ENCODE peak calls at places on chromosome 3, in five cellular contexts. J is AG04450; Q is activated CD8-positive, alpha-beta T cell treated with anti-CD3 and anti-CD28 coated beads for 36 hours; I is body of pancreas; D is uterus. F is an unnamed sample.
A peak's percentile ranks its signal among the peaks of the same experiment; 100 is the strongest.

GRCh38 chr3:29283297-29283681 is 2.4 kb downstream of the RBMS3 start:
- DNase-seq in Q (no peak), D (no peak), J (no peak), I (no peak), F (no peak)

GRCh38 chr3:46930945-46931403 is 45.6 kb downstream of the CCDC12 start:
- DNase-seq in I (peak; percentile 62), Q (no peak), J (no peak), D (no peak), F (peak; percentile 52)

GRCh38 chr3:132788299-132788698 is 66.1 kb upstream of the NPHP3 start:
- DNase-seq in J (peak; percentile 21), D (peak; percentile 20), I (peak; percentile 13), Q (no peak), F (no peak)

GRCh38 chr3:124257332-124257864 is 265.5 kb upstream of the ROPN1 start:
- DNase-seq in D (no peak), Q (no peak), I (no peak), J (no peak), F (no peak)

GRCh38 chr3:8759038-8759755 is 10.2 kb downstream of the OXTR start:
- DNase-seq in J (no peak), I (no peak), D (no peak), Q (no peak), F (no peak)

GRCh38 chr3:12049675-12050074 is 45.5 kb downstream of the SYN2 start:
- DNase-seq in J (no peak), Q (no peak), D (no peak), I (no peak), F (no peak)

GRCh38 chr3:122940628-122941086 is 86.9 kb downstream of the SEMA5B start:
- DNase-seq in D (peak; percentile 86), J (no peak), I (no peak), Q (no peak), F (no peak)

GRCh38 chr3:169379496-169380121 is 283.9 kb downstream of the MECOM start:
- DNase-seq in I (no peak), Q (no peak), J (no peak), D (no peak), F (no peak)

GRCh38 chr3:122754867-122755835 is 38.5 kb downstream of the HSPBAP1 start:
- DNase-seq in J (no peak), I (no peak), D (no peak), Q (peak; percentile 11), F (peak; percentile 32)

GRCh38 chr3:38730281-38730680 is 80.8 kb upstream of the SCN5A start:
- DNase-seq in D (no peak), I (no peak), J (peak; percentile 48), Q (no peak), F (no peak)

GRCh38 chr3:124316034-124316287 is 324.0 kb upstream of the ROPN1 start:
- DNase-seq in J (no peak), D (no peak), Q (no peak), I (no peak), F (no peak)

GRCh38 chr3:184466413-184466960 is 86.6 kb downstream of the CHRD start:
- DNase-seq in D (no peak), Q (peak; percentile 5), J (no peak), I (peak; percentile 32), F (no peak)

GRCh38 chr3:160006282-160007163 is 17.9 kb downstream of the IL12A start:
- DNase-seq in Q (peak; percentile 48), J (peak; percentile 61), I (peak; percentile 44), D (peak; percentile 31), F (peak; percentile 74)

GRCh38 chr3:113607219-113607596 is 74.9 kb downstream of the SIDT1 start:
- DNase-seq in J (no peak), Q (peak; percentile 17), D (no peak), I (no peak), F (no peak)

GRCh38 chr3:69948246-69948862 is 51.2 kb upstream of the SAMMSON start:
- DNase-seq in Q (no peak), I (no peak), J (peak; percentile 38), D (no peak), F (peak; percentile 11)

GRCh38 chr3:129123314-129124060 is 1.9 kb upstream of the RAB43 start:
- DNase-seq in J (no peak), Q (no peak), D (no peak), I (peak; percentile 25), F (peak; percentile 65)

GRCh38 chr3:153625506-153625905 is 463.5 kb downstream of the RAP2B start:
- DNase-seq in I (no peak), D (no peak), Q (no peak), J (no peak), F (no peak)

GRCh38 chr3:134605506-134605905 is 45.3 kb downstream of the KY start:
- DNase-seq in I (no peak), Q (no peak), D (no peak), J (no peak), F (no peak)

GRCh38 chr3:52820741-52821140 is 9.7 kb downstream of the ITIH4 start:
- DNase-seq in D (no peak), J (no peak), Q (peak; percentile 39), I (no peak), F (peak; percentile 49)

GRCh38 chr3:191269289-191270085 is 59.7 kb upstream of the CCDC50 start:
- DNase-seq in J (peak; percentile 24), Q (no peak), D (no peak), I (no peak), F (no peak)

GRCh38 chr3:111801697-111802655 is 57.1 kb upstream of the PHLDB2 start:
- DNase-seq in D (no peak), Q (no peak), J (peak; percentile 21), I (no peak), F (no peak)

GRCh38 chr3:144189044-144189443 is 217.4 kb downstream of the DIPK2A start:
- DNase-seq in Q (no peak), I (no peak), D (no peak), J (no peak), F (no peak)

GRCh38 chr3:141334627-141335250 is 33.6 kb upstream of the ZBTB38 start:
- DNase-seq in I (no peak), D (no peak), Q (no peak), J (no peak), F (no peak)

GRCh38 chr3:132417695-132418520 is 606 bp downstream of the DNAJC13 start:
- DNase-seq in J (peak; percentile 20), I (peak; percentile 59), D (no peak), Q (peak; percentile 72), F (peak; percentile 78)

GRCh38 chr3:50605901-50606326 is 5.7 kb downstream of the CISH start:
- DNase-seq in I (no peak), J (no peak), Q (peak; percentile 50), D (no peak), F (no peak)

DNA sequence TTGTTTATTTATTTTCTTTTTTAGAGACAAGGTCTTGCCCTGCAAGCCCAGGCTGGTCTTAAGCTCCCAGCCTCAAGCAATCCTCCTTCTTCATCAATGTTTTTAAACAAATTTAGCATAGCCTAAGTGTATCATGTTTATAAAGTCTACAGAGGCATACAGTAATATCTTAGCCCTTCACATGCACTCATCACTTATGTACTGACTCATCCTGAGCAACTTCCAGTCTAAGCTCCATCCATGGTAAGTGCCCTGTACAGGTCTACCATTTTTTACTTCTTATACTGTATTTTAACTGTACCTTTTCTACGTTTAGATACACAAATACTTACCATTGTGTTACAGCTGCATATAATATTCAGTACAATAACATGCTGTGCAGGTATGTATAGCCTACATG is 860.0 kb downstream of the FHIT start:
- DNase-seq in I (no peak), D (no peak), J (no peak), Q (no peak), F (no peak)
- TF ChIP-seq CTCF in I (no peak), D (no peak), J (no peak), Q (no peak), F (no peak)

DNA sequence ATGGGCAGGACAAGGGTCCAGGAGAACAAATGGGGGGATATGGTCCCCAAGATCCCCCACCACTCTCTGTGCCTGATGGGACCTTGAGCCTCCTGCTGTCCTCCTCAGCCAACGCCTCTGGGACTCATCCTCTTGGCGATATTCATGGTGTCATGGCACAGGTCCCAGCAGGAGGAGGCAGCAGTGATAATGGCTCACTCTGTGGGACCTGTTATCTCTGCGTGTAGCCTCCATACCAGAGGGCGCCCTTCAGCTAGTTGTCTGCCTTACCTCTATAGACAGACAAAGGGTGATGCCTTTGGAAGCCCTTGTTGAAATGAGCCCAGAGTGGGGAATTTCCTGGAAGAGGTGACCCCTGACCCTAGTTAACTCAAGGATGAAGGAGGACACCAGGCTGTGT is 7.4 kb downstream of the ZBTB47 start:
- DNase-seq in Q (peak; percentile 34), D (no peak), J (no peak), I (no peak), F (no peak)
- TF ChIP-seq CTCF in Q (peak; percentile 21), D (no peak), J (no peak), I (no peak), F (no peak)

GRCh38 chr3:147940846-147941245 is 531.7 kb downstream of the ZIC1 start:
- DNase-seq in Q (no peak), J (no peak), D (no peak), I (no peak), F (no peak)

GRCh38 chr3:147943265-147943945 is 534.2 kb downstream of the ZIC1 start:
- DNase-seq in D (no peak), Q (no peak), I (no peak), J (peak; percentile 71), F (peak; percentile 46)

GRCh38 chr3:147941984-147942383 is 532.8 kb downstream of the ZIC1 start:
- DNase-seq in J (no peak), I (no peak), D (no peak), Q (no peak), F (no peak)

GRCh38 chr3:147940400-147940799 is 531.2 kb downstream of the ZIC1 start:
- DNase-seq in D (no peak), I (no peak), Q (no peak), J (no peak), F (no peak)

DNA sequence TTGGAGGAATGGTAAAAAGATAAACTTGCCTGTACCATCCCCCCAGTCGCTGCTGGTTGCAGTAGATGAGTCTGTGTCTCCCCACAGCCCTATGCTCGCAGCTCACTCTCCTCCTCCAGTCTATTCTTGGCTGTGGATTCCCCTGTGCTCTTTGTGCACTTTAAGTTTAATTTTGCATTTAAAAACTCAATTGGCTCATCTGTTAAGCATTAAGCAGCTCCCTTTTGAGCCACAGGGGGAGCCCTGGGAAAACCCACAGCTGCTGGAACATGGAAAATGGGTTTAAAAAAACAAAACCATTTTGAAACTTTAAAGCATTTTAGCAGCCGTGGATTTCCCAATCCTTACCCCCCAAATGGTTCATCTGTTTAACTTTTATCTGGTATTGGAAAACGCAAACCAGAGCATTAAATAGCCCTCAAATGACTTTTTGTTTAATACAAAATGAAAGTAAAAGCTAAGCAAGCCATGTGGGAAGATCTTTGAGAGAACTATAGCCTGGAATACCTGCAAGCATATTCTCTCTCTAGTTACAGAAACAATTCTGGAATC is 536.9 kb downstream of the ZIC1 start:
- DNase-seq in I (peak; percentile 53), J (peak; percentile 88), D (peak; percentile 17), Q (no peak), F (peak; percentile 75)
- TF ChIP-seq CTCF in I (peak; percentile 35), J (peak; percentile 90), D (peak; percentile 39), Q (no peak), F (peak; percentile 80)

GRCh38 chr3:58022490-58022889 is 14.3 kb downstream of the FLNB start:
- DNase-seq in Q (no peak), D (no peak), I (no peak), J (no peak), F (no peak)

GRCh38 chr3:58021962-58022361 is 13.7 kb downstream of the FLNB start:
- DNase-seq in Q (no peak), I (peak; percentile 33), D (no peak), J (no peak), F (no peak)

GRCh38 chr3:58020740-58021071 is 12.5 kb downstream of the FLNB start:
- DNase-seq in Q (no peak), D (no peak), I (no peak), J (no peak), F (no peak)

GRCh38 chr3:58019343-58019742 is 11.1 kb downstream of the FLNB start:
- DNase-seq in J (no peak), I (no peak), D (no peak), Q (no peak), F (no peak)

GRCh38 chr3:58021072-58021959 is 13.1 kb downstream of the FLNB start:
- DNase-seq in I (no peak), Q (no peak), J (no peak), D (no peak), F (peak; percentile 42)
- TF ChIP-seq CTCF in I (no peak), Q (no peak), J (no peak), D (no peak), F (no peak)

F was measured in Calu3.